ENCODE peak calls at places on chromosome 10, in six cellular contexts. X, J, I, O, Y and B are unnamed samples.

GRCh38 chr10:15262036-15262713 is 93.7 kb upstream of the NMT2 start:
- DNase-seq in I (peak), J (no peak), Y (no peak), X (no peak), O (no peak), B (no peak)

GRCh38 chr10:21978191-21978862 is 25.2 kb downstream of the DNAJC1 start:
- DNase-seq in J (no peak), O (no peak), I (peak), X (no peak), Y (no peak), B (no peak)

GRCh38 chr10:113285291-113285690 is 267.6 kb upstream of the HABP2 start:
- DNase-seq in J (no peak), Y (no peak), X (no peak), I (no peak), O (no peak), B (no peak)

GRCh38 chr10:87729940-87730339 is 70.3 kb downstream of the PAPSS2 start:
- DNase-seq in X (no peak), Y (no peak), O (no peak), J (no peak), I (no peak), B (no peak)

GRCh38 chr10:71085689-71086438 is 126.5 kb upstream of the UNC5B start:
- DNase-seq in J (no peak), I (no peak), Y (no peak), O (no peak), X (no peak), B (peak)

GRCh38 chr10:45373783-45374450 is at the start of gene ALOX5:
- DNase-seq in I (no peak), J (peak), X (no peak), O (no peak), Y (no peak), B (peak)

GRCh38 chr10:108469940-108470339 is 1305.4 kb upstream of the SORCS1 start:
- DNase-seq in X (no peak), J (no peak), I (no peak), Y (no peak), O (no peak), B (no peak)

GRCh38 chr10:81031774-81032173 is 494.1 kb downstream of the SH2D4B start:
- DNase-seq in X (no peak), I (no peak), J (no peak), O (no peak), Y (no peak), B (no peak)

GRCh38 chr10:96299383-96299782 is 4.9 kb upstream of the DNTT start:
- DNase-seq in J (no peak), I (no peak), X (no peak), O (no peak), Y (no peak), B (no peak)

GRCh38 chr10:27542812-27543211 is 38.7 kb downstream of the RAB18 start:
- DNase-seq in I (peak), Y (no peak), O (no peak), X (no peak), J (no peak), B (no peak)

GRCh38 chr10:31194986-31195385 is 124.0 kb upstream of the ZEB1 start:
- DNase-seq in J (no peak), Y (no peak), I (no peak), X (no peak), O (no peak), B (no peak)

GRCh38 chr10:119233123-119233820 is 25.9 kb downstream of the GRK5 start:
- DNase-seq in J (no peak), X (no peak), Y (no peak), O (no peak), I (no peak), B (no peak)

GRCh38 chr10:105063796-105064195 is 422.7 kb downstream of the SORCS3 start:
- DNase-seq in X (no peak), I (peak), J (no peak), Y (no peak), O (no peak), B (peak)

GRCh38 chr10:132678436-132679216 is 107.3 kb downstream of the NKX6-2 start:
- DNase-seq in O (no peak), I (no peak), Y (no peak), J (no peak), X (no peak), B (no peak)

GRCh38 chr10:129516846-129517679 is 50.0 kb downstream of the MGMT start:
- DNase-seq in I (no peak), X (no peak), J (no peak), Y (no peak), O (no peak), B (no peak)

GRCh38 chr10:18164771-18165361 is 24.6 kb downstream of the CACNB2 start:
- DNase-seq in Y (no peak), I (peak), J (no peak), X (peak), O (no peak), B (no peak)

GRCh38 chr10:75654777-75655176 is 223.4 kb downstream of the LRMDA start:
- DNase-seq in O (no peak), I (no peak), Y (no peak), J (no peak), X (no peak), B (no peak)